ENCODE peak calls at places on chromosomes 1 and 21, in five cellular contexts. O is stomach, P is tibial nerve, H is A549, M is sigmoid colon. K is an unnamed sample.

GRCh38 chr1:165903672-165904071 is 76.3 kb downstream of the UCK2 start:
- DNase-seq in O (peak; percentile 60), P (no peak), H (no peak), M (no peak), K (no peak)

GRCh38 chr1:21184266-21184665 is 7.6 kb upstream of the EIF4G3 start:
- DNase-seq in O (no peak), P (no peak), H (no peak), M (no peak), K (no peak)

GRCh38 chr1:88892146-88892877 is 945 bp upstream of the GTF2B start:
- DNase-seq in O (no peak), P (no peak), H (peak; percentile 95), M (no peak), K (no peak)

GRCh38 chr1:17520041-17520440 is 19.5 kb upstream of the ARHGEF10L start:
- DNase-seq in O (peak; percentile 88), P (no peak), H (no peak), M (no peak), K (no peak)

GRCh38 chr21:15794277-15794912 is 64.6 kb downstream of the USP25 start:
- DNase-seq in O (no peak), P (no peak), H (no peak), M (no peak), K (no peak)

GRCh38 chr1:43565600-43566360 is 35.1 kb downstream of the PTPRF start:
- DNase-seq in O (peak; percentile 55), P (no peak), H (no peak), M (peak; percentile 74), K (no peak)

GRCh38 chr1:7062346-7063061 is 277.2 kb downstream of the CAMTA1 start:
- DNase-seq in O (no peak), P (no peak), H (no peak), M (no peak), K (no peak)

GRCh38 chr1:203667616-203668015 is 41.0 kb downstream of the ATP2B4 start:
- DNase-seq in O (no peak), P (no peak), H (no peak), M (peak; percentile 93), K (no peak)

GRCh38 chr1:212309967-212310366 is 24.8 kb downstream of the PPP2R5A start:
- DNase-seq in O (no peak), P (no peak), H (no peak), M (no peak), K (no peak)

GRCh38 chr1:166080277-166080964 is 86.4 kb downstream of the FAM78B start:
- DNase-seq in O (no peak), P (peak; percentile 19), H (no peak), M (no peak), K (no peak)

GRCh38 chr1:151583796-151584195 is 28.1 kb upstream of the SNX27 start:
- DNase-seq in O (no peak), P (no peak), H (no peak), M (no peak), K (no peak)

GRCh38 chr1:52955129-52955970 is 28.3 kb downstream of the SCP2 start:
- DNase-seq in O (no peak), P (peak; percentile 11), H (peak; percentile 20), M (no peak), K (no peak)

GRCh38 chr1:85224734-85225623 is 24.2 kb upstream of the SYDE2 start:
- DNase-seq in O (peak; percentile 84), P (no peak), H (no peak), M (no peak), K (no peak)

GRCh38 chr21:35303085-35303484 is 254.0 kb upstream of the RUNX1 start:
- DNase-seq in O (no peak), P (no peak), H (peak; percentile 68), M (no peak), K (no peak)

GRCh38 chr1:223556414-223557124 is 108.9 kb downstream of the CAPN8 start:
- DNase-seq in O (peak; percentile 75), P (no peak), H (peak; percentile 61), M (no peak), K (no peak)

GRCh38 chr1:202291961-202292712 is 49.6 kb downstream of the UBE2T start:
- DNase-seq in O (no peak), P (no peak), H (peak; percentile 57), M (no peak), K (no peak)

GRCh38 chr1:110597966-110598365 is 8.2 kb downstream of the KCNA2 start:
- DNase-seq in O (no peak), P (no peak), H (no peak), M (no peak), K (no peak)

GRCh38 chr1:10520497-10520896 is 45.7 kb downstream of the PEX14 start:
- DNase-seq in O (no peak), P (no peak), H (no peak), M (no peak), K (no peak)

GRCh38 chr1:202122639-202123335 is at the start of gene GPR37L1:
- DNase-seq in O (peak; percentile 77), P (peak; percentile 40), H (peak; percentile 75), M (no peak), K (no peak)

GRCh38 chr1:99994496-99994895 is 24.7 kb downstream of the SLC35A3 start:
- DNase-seq in O (no peak), P (no peak), H (no peak), M (no peak), K (no peak)

GRCh38 chr1:203628997-203629508 is 2.4 kb downstream of the ATP2B4 start:
- DNase-seq in O (no peak), P (no peak), H (no peak), M (no peak), K (no peak)

GRCh38 chr1:214537219-214537618 is 14.2 kb downstream of the PTPN14 start:
- DNase-seq in O (no peak), P (no peak), H (peak; percentile 17), M (no peak), K (no peak)

GRCh38 chr1:84489766-84490165 is 10.7 kb downstream of the RPF1 start:
- DNase-seq in O (no peak), P (no peak), H (no peak), M (no peak), K (no peak)

GRCh38 chr1:172843444-172843843 is 184.5 kb downstream of the FASLG start:
- DNase-seq in O (no peak), P (no peak), H (no peak), M (no peak), K (no peak)

GRCh38 chr1:205458777-205459566 is 3.1 kb upstream of the BLACAT1 start:
- DNase-seq in O (no peak), P (no peak), H (peak; percentile 43), M (no peak), K (no peak)

GRCh38 chr1:186491351-186491750 is 30.4 kb upstream of the PDC start:
- DNase-seq in O (no peak), P (no peak), H (no peak), M (no peak), K (no peak)
- H3K4me1 ChIP-seq in O (no peaks in the 10 kb centered on the region), P (no peaks in the 10 kb centered on the region), H (peaks cover 50% of the 10 kb centered on the region), M (no peaks in the 10 kb centered on the region), K (no peaks in the 10 kb centered on the region)

GRCh38 chr1:184643661-184644060 is 111.0 kb downstream of the EDEM3 start:
- DNase-seq in O (no peak), P (no peak), H (no peak), M (no peak), K (no peak)
- TF ChIP-seq EP300 in O (no peak), P (no peak), H (no peak), M (no peak), K (no peak)

GRCh38 chr21:38223893-38224540 is 32.8 kb upstream of the KCNJ15 start:
- DNase-seq in O (no peak), P (no peak), H (peak; percentile 75), M (no peak), K (peak; percentile 42)

GRCh38 chr21:38221594-38221993 is 35.2 kb upstream of the KCNJ15 start:
- DNase-seq in O (no peak), P (no peak), H (no peak), M (no peak), K (no peak)

GRCh38 chr21:38219049-38219628 is 37.7 kb upstream of the KCNJ15 start:
- DNase-seq in O (peak; percentile 83), P (peak; percentile 85), H (peak; percentile 70), M (peak; percentile 84), K (peak; percentile 93)

DNA sequence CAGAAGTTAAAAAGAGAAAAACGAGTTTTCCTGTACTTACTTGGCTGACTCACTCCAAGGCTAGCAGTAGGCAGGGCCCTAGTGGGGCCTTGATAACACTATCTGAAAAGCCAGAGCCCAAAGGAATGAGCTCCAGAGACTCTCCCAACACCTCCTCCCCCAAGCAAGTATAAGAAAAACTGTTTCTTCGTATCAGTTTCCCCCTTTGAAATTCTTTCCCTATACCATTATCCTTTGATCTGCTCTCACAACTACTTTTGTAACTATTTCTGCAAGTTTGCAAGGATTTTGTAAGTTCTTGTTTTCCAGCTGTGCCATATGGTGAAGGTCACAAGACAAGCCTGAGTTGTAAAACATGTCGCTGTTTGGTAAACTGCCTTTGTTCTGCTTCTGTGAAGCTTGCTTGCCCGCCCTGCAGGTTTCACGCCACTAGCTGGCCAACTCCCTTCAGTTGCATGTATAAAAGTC is 36.5 kb upstream of the KCNJ15 start:
- DNase-seq in O (peak; percentile 44), P (no peak), H (no peak), M (no peak), K (peak; percentile 17)
- H3K4me1 ChIP-seq in O (peaks cover 8% of the 10 kb centered on the region), P (no peaks in the 10 kb centered on the region), H (no peaks in the 10 kb centered on the region), M (no peaks in the 10 kb centered on the region), K (no peaks in the 10 kb centered on the region)

GRCh38 chr1:68205794-68206358 is 26.4 kb downstream of the WLS start:
- DNase-seq in O (no peak), P (no peak), H (no peak), M (no peak), K (no peak)

GRCh38 chr1:68201546-68202238 is 30.6 kb downstream of the WLS start:
- DNase-seq in O (no peak), P (no peak), H (no peak), M (no peak), K (no peak)

GRCh38 chr1:68199603-68200002 is 32.7 kb downstream of the WLS start:
- DNase-seq in O (no peak), P (no peak), H (no peak), M (no peak), K (no peak)

GRCh38 chr1:68204965-68205630 is 27.2 kb downstream of the WLS start:
- DNase-seq in O (no peak), P (no peak), H (no peak), M (no peak), K (no peak)

GRCh38 chr1:68202239-68202832 is 30.0 kb downstream of the WLS start:
- DNase-seq in O (no peak), P (no peak), H (no peak), M (no peak), K (no peak)
- TF ChIP-seq EP300 in O (no peak), P (no peak), H (no peak), M (no peak), K (no peak)

K was measured in esophagus muscularis mucosa.